ENCODE peak calls at places on chromosomes 16 and 17, in ten cellular contexts. Q, M, N, Z, W, D, X, K, C and E are unnamed samples.
A peak's percentile ranks its signal among the peaks of the same experiment; 100 is the strongest.

GRCh38 chr16:68715471-68715870 is 21.6 kb upstream of the CDH1 start:
- DNase-seq in Q (no peak), M (no peak), N (no peak), Z (no peak), W (no peak), D (no peak), X (no peak), K (no peak), C (no peak), E (no peak)

GRCh38 chr16:9123401-9123800 is 32.0 kb downstream of the HAPSTR1 start:
- DNase-seq in Q (no peak), M (no peak), N (no peak), Z (no peak), W (no peak), D (no peak), X (no peak), K (no peak), C (no peak), E (no peak)

GRCh38 chr17:7745748-7746470 is 28.4 kb downstream of the DNAH2 start:
- DNase-seq in Q (peak; percentile 88), M (no peak), N (no peak), Z (no peak), W (no peak), D (peak; percentile 56), X (peak; percentile 41), K (no peak), C (no peak), E (no peak)

GRCh38 chr16:81633147-81633619 is 145.9 kb upstream of the PLCG2 start:
- DNase-seq in Q (no peak), M (no peak), N (no peak), Z (peak; percentile 28), W (no peak), D (no peak), X (no peak), K (no peak), C (peak; percentile 79), E (no peak)

GRCh38 chr16:2048116-2048543 is 345 bp downstream of the TSC2 start:
- DNase-seq in Q (peak; percentile 8), M (no peak), N (no peak), Z (no peak), W (no peak), D (no peak), X (no peak), K (no peak), C (no peak), E (no peak)

GRCh38 chr16:86363057-86363490 is 147.3 kb upstream of the FOXF1 start:
- DNase-seq in Q (peak; percentile 94), M (no peak), N (no peak), Z (no peak), W (no peak), D (peak; percentile 62), X (no peak), K (no peak), C (no peak), E (no peak)

GRCh38 chr17:80034977-80035686 is 540 bp downstream of the TBC1D16 start:
- DNase-seq in Q (peak; percentile 58), M (no peak), N (peak; percentile 27), Z (peak; percentile 55), W (peak; percentile 58), D (peak; percentile 51), X (peak; percentile 54), K (peak; percentile 52), C (peak; percentile 80), E (no peak)

GRCh38 chr17:59534583-59534982 is 30.8 kb upstream of the DHX40 start:
- DNase-seq in Q (no peak), M (no peak), N (no peak), Z (no peak), W (no peak), D (peak; percentile 18), X (no peak), K (no peak), C (peak; percentile 31), E (no peak)

GRCh38 chr16:87963400-87963799 is 12.2 kb downstream of the BANP start:
- DNase-seq in Q (peak; percentile 61), M (no peak), N (no peak), Z (peak; percentile 73), W (peak; percentile 55), D (peak; percentile 85), X (no peak), K (no peak), C (no peak), E (peak; percentile 66)

GRCh38 chr16:31265329-31266245 is 5.8 kb downstream of the ITGAM start:
- DNase-seq in Q (peak; percentile 74), M (no peak), N (no peak), Z (peak; percentile 81), W (peak; percentile 39), D (peak; percentile 67), X (no peak), K (peak; percentile 53), C (peak; percentile 81), E (peak; percentile 70)

GRCh38 chr17:60091109-60091508 is 12.4 kb upstream of the HEATR6 start:
- DNase-seq in Q (no peak), M (no peak), N (no peak), Z (no peak), W (no peak), D (no peak), X (no peak), K (no peak), C (no peak), E (no peak)

GRCh38 chr16:67154578-67155304 is 3.9 kb upstream of the B3GNT9 start:
- DNase-seq in Q (no peak), M (peak; percentile 10), N (no peak), Z (no peak), W (no peak), D (no peak), X (no peak), K (no peak), C (peak; percentile 82), E (no peak)

GRCh38 chr17:57697891-57698708 is 47.0 kb downstream of the CCDC182 start:
- DNase-seq in Q (no peak), M (peak; percentile 18), N (no peak), Z (peak; percentile 14), W (no peak), D (no peak), X (no peak), K (no peak), C (no peak), E (peak; percentile 4)

GRCh38 chr17:59601130-59601529 is 18.6 kb upstream of the CLTC start:
- DNase-seq in Q (no peak), M (no peak), N (no peak), Z (peak; percentile 3), W (no peak), D (no peak), X (no peak), K (no peak), C (no peak), E (no peak)

GRCh38 chr17:72567774-72568173 is 447.0 kb downstream of the SOX9 start:
- DNase-seq in Q (no peak), M (no peak), N (no peak), Z (no peak), W (no peak), D (no peak), X (no peak), K (no peak), C (no peak), E (no peak)

GRCh38 chr17:76687278-76688164 is 23.2 kb downstream of the MXRA7 start:
- DNase-seq in Q (no peak), M (no peak), N (no peak), Z (no peak), W (no peak), D (no peak), X (peak; percentile 77), K (no peak), C (peak; percentile 58), E (no peak)

GRCh38 chr17:13704333-13704732 is 102.6 kb upstream of the HS3ST3A1 start:
- DNase-seq in Q (peak; percentile 54), M (no peak), N (no peak), Z (no peak), W (no peak), D (no peak), X (no peak), K (no peak), C (no peak), E (no peak)

GRCh38 chr16:54099627-54100026 is 187.0 kb downstream of the IRX3 start:
- DNase-seq in Q (no peak), M (no peak), N (no peak), Z (no peak), W (no peak), D (no peak), X (no peak), K (no peak), C (no peak), E (no peak)

GRCh38 chr16:21987498-21987897 is 13.4 kb downstream of the PDZD9 start:
- DNase-seq in Q (no peak), M (no peak), N (no peak), Z (no peak), W (no peak), D (no peak), X (no peak), K (no peak), C (no peak), E (no peak)

GRCh38 chr17:73710095-73710592 is 65.9 kb upstream of the SDK2 start:
- DNase-seq in Q (peak; percentile 45), M (peak; percentile 72), N (peak; percentile 82), Z (peak; percentile 70), W (peak; percentile 65), D (peak; percentile 58), X (peak; percentile 67), K (peak; percentile 50), C (peak; percentile 89), E (peak; percentile 64)

GRCh38 chr16:57092786-57093301 is 461 bp downstream of the CPNE2 start:
- DNase-seq in Q (peak; percentile 54), M (no peak), N (no peak), Z (peak; percentile 64), W (peak; percentile 36), D (peak; percentile 58), X (peak; percentile 58), K (peak; percentile 50), C (peak; percentile 94), E (no peak)

GRCh38 chr16:85395913-85396878 is 216.9 kb upstream of the GSE1 start:
- DNase-seq in Q (no peak), M (no peak), N (no peak), Z (no peak), W (no peak), D (peak; percentile 43), X (peak; percentile 37), K (no peak), C (peak; percentile 78), E (no peak)

GRCh38 chr17:16297367-16298139 is 55.7 kb downstream of the CENPV start:
- DNase-seq in Q (no peak), M (no peak), N (no peak), Z (no peak), W (no peak), D (no peak), X (no peak), K (no peak), C (no peak), E (no peak)

GRCh38 chr17:17513626-17514025 is 17.4 kb upstream of the RASD1 start:
- DNase-seq in Q (no peak), M (no peak), N (no peak), Z (no peak), W (no peak), D (no peak), X (no peak), K (no peak), C (no peak), E (no peak)

GRCh38 chr16:87897563-87898505 is 28.5 kb upstream of the SLC7A5 start:
- DNase-seq in Q (no peak), M (no peak), N (no peak), Z (peak; percentile 71), W (no peak), D (no peak), X (no peak), K (no peak), C (no peak), E (peak; percentile 57)

GRCh38 chr17:65985571-65985970 is 206.4 kb downstream of the CEP112 start:
- DNase-seq in Q (no peak), M (no peak), N (no peak), Z (no peak), W (no peak), D (no peak), X (no peak), K (no peak), C (no peak), E (no peak)

GRCh38 chr16:64375386-64375980 is 746.4 kb downstream of the CDH11 start:
- DNase-seq in Q (no peak), M (no peak), N (no peak), Z (no peak), W (no peak), D (no peak), X (no peak), K (no peak), C (no peak), E (no peak)

GRCh38 chr16:88857728-88858339 is 907 bp downstream of the TRAPPC2L start:
- DNase-seq in Q (no peak), M (peak; percentile 89), N (peak; percentile 47), Z (peak; percentile 82), W (peak; percentile 67), D (peak; percentile 69), X (peak; percentile 79), K (peak; percentile 69), C (peak; percentile 93), E (peak; percentile 61)